ENCODE peak calls at places on chromosomes 1 and 21, in seven cellular contexts. Z is endodermal cell, X is OCI-LY7, H is K562, A is uterus, R is lower lobe of right lung, J is tibial nerve. U is an unnamed sample.
A peak's percentile ranks its signal among the peaks of the same experiment; 100 is the strongest.

GRCh38 chr1:168092151-168092550 is 44.6 kb downstream of the GPR161 start:
- DNase-seq in Z (peak; percentile 38), X (no peak), H (no peak), A (peak; percentile 64), R (no peak), J (no peak), U (no peak)

GRCh38 chr1:202193614-202194327 is at the start of gene LGR6:
- DNase-seq in Z (peak; percentile 75), X (no peak), H (no peak), A (no peak), R (no peak), J (no peak), U (no peak)

GRCh38 chr1:46493316-46494032 is 3.8 kb downstream of the DMBX1 start:
- DNase-seq in Z (no peak), X (no peak), H (no peak), A (no peak), R (no peak), J (no peak), U (no peak)

GRCh38 chr1:243884603-243885002 is 34.6 kb upstream of the AKT3 start:
- DNase-seq in Z (no peak), X (no peak), H (no peak), A (no peak), R (no peak), J (no peak), U (no peak)

GRCh38 chr1:10510520-10511493 is 36.1 kb downstream of the PEX14 start:
- DNase-seq in Z (peak; percentile 28), X (no peak), H (peak; percentile 91), A (no peak), R (no peak), J (no peak), U (no peak)

GRCh38 chr1:78831731-78832360 is 174.7 kb downstream of the ADGRL4 start:
- DNase-seq in Z (no peak), X (no peak), H (no peak), A (no peak), R (no peak), J (no peak), U (no peak)

GRCh38 chr1:33155877-33156538 is 25.8 kb downstream of the TRIM62 start:
- DNase-seq in Z (no peak), X (no peak), H (no peak), A (no peak), R (no peak), J (no peak), U (no peak)

GRCh38 chr1:97844552-97845089 is 76.2 kb downstream of the DPYD start:
- DNase-seq in Z (no peak), X (no peak), H (no peak), A (no peak), R (no peak), J (no peak), U (no peak)

GRCh38 chr21:46154155-46154954 is 1.0 kb downstream of the FTCD start:
- DNase-seq in Z (peak; percentile 53), X (no peak), H (no peak), A (peak; percentile 15), R (peak; percentile 36), J (peak; percentile 7), U (peak; percentile 61)

GRCh38 chr1:200233393-200233792 is 176.4 kb downstream of the ZNF281 start:
- DNase-seq in Z (peak; percentile 59), X (no peak), H (no peak), A (no peak), R (no peak), J (no peak), U (no peak)

GRCh38 chr21:32270748-32271147 is 8.1 kb downstream of the MIS18A start:
- DNase-seq in Z (no peak), X (no peak), H (no peak), A (no peak), R (no peak), J (no peak), U (no peak)

GRCh38 chr1:6634278-6635052 is 9.8 kb downstream of the THAP3 start:
- DNase-seq in Z (peak; percentile 89), X (peak; percentile 31), H (peak; percentile 62), A (peak; percentile 40), R (peak; percentile 73), J (no peak), U (peak; percentile 82)

GRCh38 chr1:179082308-179083030 is 599 bp downstream of the TOR3A start:
- DNase-seq in Z (peak; percentile 85), X (peak; percentile 53), H (peak; percentile 58), A (no peak), R (no peak), J (peak; percentile 19), U (peak; percentile 76)

GRCh38 chr1:234862944-234863515 is 253.1 kb upstream of the IRF2BP2 start:
- DNase-seq in Z (peak; percentile 37), X (no peak), H (no peak), A (peak; percentile 75), R (peak; percentile 67), J (peak; percentile 59), U (no peak)

GRCh38 chr1:26570287-26570686 is 40.7 kb downstream of the RPS6KA1 start:
- DNase-seq in Z (no peak), X (no peak), H (no peak), A (no peak), R (no peak), J (no peak), U (no peak)

GRCh38 chr1:232984577-232985425 is 34.4 kb downstream of the NTPCR start:
- DNase-seq in Z (peak; percentile 26), X (no peak), H (no peak), A (no peak), R (no peak), J (no peak), U (no peak)

GRCh38 chr1:230392141-230392909 is 33.8 kb downstream of the PGBD5 start:
- DNase-seq in Z (peak; percentile 46), X (no peak), H (no peak), A (no peak), R (no peak), J (no peak), U (no peak)

GRCh38 chr1:10108948-10109347 is 76.2 kb downstream of the UBE4B start:
- DNase-seq in Z (no peak), X (no peak), H (no peak), A (no peak), R (no peak), J (no peak), U (no peak)

GRCh38 chr1:210445485-210445884 is 116.8 kb downstream of the HHAT start:
- DNase-seq in Z (no peak), X (no peak), H (no peak), A (no peak), R (no peak), J (no peak), U (no peak)

GRCh38 chr1:53634571-53634979 is 104.4 kb downstream of the GLIS1 start:
- DNase-seq in Z (peak; percentile 81), X (no peak), H (no peak), A (no peak), R (no peak), J (no peak), U (peak; percentile 42)

GRCh38 chr1:248837794-248838356 is at the start of gene ZNF672:
- DNase-seq in Z (peak; percentile 99), X (peak; percentile 96), H (peak; percentile 99), A (peak; percentile 99), R (peak; percentile 99), J (peak; percentile 97), U (peak; percentile 100)

GRCh38 chr1:151254217-151255213 is at the start of gene PSMD4:
- DNase-seq in Z (peak; percentile 98), X (peak; percentile 97), H (peak; percentile 98), A (peak; percentile 95), R (peak; percentile 95), J (peak; percentile 90), U (peak; percentile 96)

GRCh38 chr1:167221126-167221803 is 579 bp downstream of the POU2F1 start:
- DNase-seq in Z (peak; percentile 83), X (no peak), H (no peak), A (no peak), R (no peak), J (no peak), U (no peak)

GRCh38 chr1:205492201-205492667 is 12.2 kb upstream of the CDK18 start:
- DNase-seq in Z (peak; percentile 72), X (no peak), H (no peak), A (no peak), R (no peak), J (no peak), U (no peak)

GRCh38 chr1:34865981-34866761 is 6.6 kb upstream of the SMIM12 start:
- DNase-seq in Z (peak; percentile 96), X (peak; percentile 83), H (peak; percentile 92), A (peak; percentile 83), R (peak; percentile 93), J (peak; percentile 76), U (peak; percentile 95)

GRCh38 chr1:152328801-152329391 is 3.9 kb upstream of the FLG start:
- DNase-seq in Z (no peak), X (no peak), H (no peak), A (no peak), R (no peak), J (no peak), U (no peak)

GRCh38 chr1:240337795-240338194 is 246.1 kb downstream of the FMN2 start:
- DNase-seq in Z (no peak), X (no peak), H (no peak), A (peak; percentile 63), R (no peak), J (no peak), U (no peak)

GRCh38 chr1:239184581-239185244 is 201.7 kb upstream of the CHRM3 start:
- DNase-seq in Z (no peak), X (no peak), H (no peak), A (no peak), R (no peak), J (no peak), U (no peak)

DNA sequence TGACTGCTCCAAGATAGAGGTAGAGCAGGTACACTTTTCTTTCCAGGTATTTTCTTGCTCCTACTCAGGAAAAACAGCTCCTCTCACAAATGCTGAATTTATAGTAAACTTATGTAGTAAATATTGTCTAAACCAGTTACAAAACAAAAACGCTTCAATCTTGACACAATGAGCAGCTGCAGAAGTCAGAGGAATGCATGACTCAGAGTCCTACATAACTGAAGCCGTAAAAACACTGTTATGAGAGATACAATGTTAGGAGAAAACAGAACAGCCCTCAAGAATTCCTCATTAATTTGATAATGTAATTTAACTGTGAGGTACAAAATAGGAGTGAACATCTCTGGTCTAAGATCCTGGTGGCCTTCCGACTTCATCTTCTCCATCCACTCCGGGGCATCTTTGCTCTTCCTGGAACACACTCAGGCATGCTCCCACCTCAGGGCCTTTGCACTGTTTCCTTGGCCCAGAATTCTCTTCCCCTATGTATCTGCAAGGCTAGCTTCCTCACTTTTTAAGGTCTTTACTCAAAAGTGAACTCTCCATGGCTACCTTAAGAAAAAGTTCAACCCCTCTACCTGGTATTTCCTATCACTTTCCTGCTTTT is 138.5 kb downstream of the SLC45A1 start:
- DNase-seq in Z (no peak), X (no peak), H (no peak), A (no peak), R (no peak), J (no peak), U (no peak)
- H3K27ac ChIP-seq in Z (no peak overlapping the region), X (no peak overlapping the region), H (no peak overlapping the region), A (peak overlapping the region; percentile 94), R (peak overlapping the region; percentile 63), J (peak overlapping the region; percentile 86), U (peak overlapping the region; percentile 69)

GRCh38 chr21:41068411-41069304 is 99.3 kb upstream of the BACE2 start:
- DNase-seq in Z (peak; percentile 96), X (peak; percentile 34), H (peak; percentile 81), A (peak; percentile 42), R (peak; percentile 84), J (peak; percentile 63), U (peak; percentile 92)
- H3K4me3 ChIP-seq in Z (peak overlapping the region; percentile 36), X (no peak overlapping the region), H (no peak overlapping the region), A (no peak overlapping the region), R (peak overlapping the region; percentile 27), J (no peak overlapping the region), U (no peak overlapping the region)

GRCh38 chr1:163315773-163316374 is 5.9 kb upstream of the NUF2 start:
- DNase-seq in Z (peak; percentile 58), X (peak; percentile 62), H (peak; percentile 57), A (peak; percentile 24), R (no peak), J (no peak), U (no peak)
- TF ChIP-seq CTCF in Z (peak; percentile 95), X (peak; percentile 98), H (no peak), A (peak; percentile 58), R (peak; percentile 64), J (peak; percentile 62), U (peak; percentile 68)

GRCh38 chr1:175510914-175511313 is 232.5 kb downstream of the TNR start:
- DNase-seq in Z (no peak), X (no peak), H (no peak), A (no peak), R (no peak), J (no peak), U (no peak)
- H3K27ac ChIP-seq in Z (no peak overlapping the region), X (no peak overlapping the region), H (no peak overlapping the region), A (no peak overlapping the region), R (no peak overlapping the region), J (no peak overlapping the region), U (no peak overlapping the region)

U was measured in upper lobe of right lung.